ENCODE peak calls at places on chromosomes 11 and 22, in five cellular contexts. Z, D, R, M and X are unnamed samples.

GRCh38 chr11:70026012-70026411 is 52.1 kb upstream of the ANO1 start:
- DNase-seq in Z (no peak), D (no peak), R (no peak), M (no peak), X (no peak)

GRCh38 chr11:94558468-94558867 is 8.7 kb upstream of the PIWIL4 start:
- DNase-seq in Z (no peak), D (no peak), R (no peak), M (no peak), X (no peak)

GRCh38 chr11:67583319-67584204 is at the start of gene GSTP1:
- DNase-seq in Z (peak), D (peak), R (peak), M (peak), X (peak)

GRCh38 chr11:7927635-7928034 is 3.4 kb downstream of the OR10A6 start:
- DNase-seq in Z (no peak), D (no peak), R (no peak), M (no peak), X (no peak)

GRCh38 chr11:6233984-6234313 is 487 bp downstream of the FHIP1B start:
- DNase-seq in Z (no peak), D (no peak), R (no peak), M (no peak), X (no peak)

GRCh38 chr11:35982061-35982460 is 38.2 kb downstream of the LDLRAD3 start:
- DNase-seq in Z (no peak), D (no peak), R (no peak), M (no peak), X (no peak)

GRCh38 chr11:93567406-93567819 is 24.2 kb upstream of the SMCO4 start:
- DNase-seq in Z (no peak), D (no peak), R (no peak), M (no peak), X (no peak)

GRCh38 chr11:78226684-78227680 is 38.3 kb downstream of the USP35 start:
- DNase-seq in Z (no peak), D (no peak), R (no peak), M (no peak), X (no peak)

GRCh38 chr11:120306519-120307242 is 18.4 kb upstream of the TLCD5 start:
- DNase-seq in Z (no peak), D (peak), R (peak), M (no peak), X (peak)

GRCh38 chr11:65793144-65793581 is 6.3 kb downstream of the OVOL1 start:
- DNase-seq in Z (no peak), D (no peak), R (no peak), M (no peak), X (no peak)

GRCh38 chr22:29143848-29144785 is 61.6 kb upstream of the EMID1 start:
- DNase-seq in Z (no peak), D (no peak), R (no peak), M (peak), X (no peak)

GRCh38 chr22:44361391-44362126 is 48.8 kb upstream of the SHISAL1 start:
- DNase-seq in Z (no peak), D (no peak), R (no peak), M (no peak), X (no peak)

GRCh38 chr11:134071766-134072403 is 3.0 kb downstream of the JAM3 start:
- DNase-seq in Z (no peak), D (no peak), R (peak), M (no peak), X (peak)

GRCh38 chr11:116439480-116439759 is 333.4 kb downstream of the BUD13 start:
- DNase-seq in Z (no peak), D (no peak), R (no peak), M (no peak), X (no peak)

GRCh38 chr11:86509579-86509978 is 134.9 kb downstream of the CCDC81 start:
- DNase-seq in Z (no peak), D (no peak), R (no peak), M (no peak), X (no peak)

GRCh38 chr11:86594746-86595145 is 77.7 kb downstream of the ME3 start:
- DNase-seq in Z (no peak), D (peak), R (no peak), M (no peak), X (no peak)

GRCh38 chr22:37079668-37080171 is 28.2 kb downstream of the KCTD17 start:
- DNase-seq in Z (no peak), D (no peak), R (peak), M (no peak), X (peak)

GRCh38 chr11:46588915-46589314 is 4.9 kb downstream of the AMBRA1 start:
- DNase-seq in Z (no peak), D (no peak), R (no peak), M (no peak), X (no peak)

GRCh38 chr22:32987081-32987631 is 71.0 kb downstream of the SYN3 start:
- DNase-seq in Z (peak), D (peak), R (no peak), M (peak), X (peak)

GRCh38 chr22:27580311-27580897 is 221.2 kb downstream of the MN1 start:
- DNase-seq in Z (no peak), D (no peak), R (no peak), M (no peak), X (no peak)

GRCh38 chr11:114076974-114077373 is 17.5 kb downstream of the ZBTB16 start:
- DNase-seq in Z (no peak), D (no peak), R (peak), M (no peak), X (no peak)

GRCh38 chr11:57340228-57340627 is 2.1 kb downstream of the P2RX3 start:
- DNase-seq in Z (no peak), D (peak), R (peak), M (no peak), X (peak)

GRCh38 chr11:102762414-102762813 is 18.0 kb downstream of the MMP10 start:
- DNase-seq in Z (no peak), D (no peak), R (peak), M (no peak), X (no peak)

GRCh38 chr11:91163619-91164451 is 941.0 kb upstream of the CHORDC1 start:
- DNase-seq in Z (no peak), D (no peak), R (peak), M (no peak), X (no peak)

GRCh38 chr22:27247691-27248434 is 553.7 kb downstream of the MN1 start:
- DNase-seq in Z (no peak), D (no peak), R (no peak), M (no peak), X (no peak)

GRCh38 chr22:23825246-23825905 is 13.4 kb downstream of the DERL3 start:
- DNase-seq in Z (no peak), D (no peak), R (no peak), M (no peak), X (peak)

GRCh38 chr22:36405671-36406070 is 17.9 kb upstream of the MYH9 start:
- DNase-seq in Z (no peak), D (no peak), R (peak), M (no peak), X (no peak)

GRCh38 chr22:38110863-38111852 is 674 bp upstream of the BAIAP2L2 start:
- DNase-seq in Z (no peak), D (peak), R (no peak), M (no peak), X (no peak)

DNA sequence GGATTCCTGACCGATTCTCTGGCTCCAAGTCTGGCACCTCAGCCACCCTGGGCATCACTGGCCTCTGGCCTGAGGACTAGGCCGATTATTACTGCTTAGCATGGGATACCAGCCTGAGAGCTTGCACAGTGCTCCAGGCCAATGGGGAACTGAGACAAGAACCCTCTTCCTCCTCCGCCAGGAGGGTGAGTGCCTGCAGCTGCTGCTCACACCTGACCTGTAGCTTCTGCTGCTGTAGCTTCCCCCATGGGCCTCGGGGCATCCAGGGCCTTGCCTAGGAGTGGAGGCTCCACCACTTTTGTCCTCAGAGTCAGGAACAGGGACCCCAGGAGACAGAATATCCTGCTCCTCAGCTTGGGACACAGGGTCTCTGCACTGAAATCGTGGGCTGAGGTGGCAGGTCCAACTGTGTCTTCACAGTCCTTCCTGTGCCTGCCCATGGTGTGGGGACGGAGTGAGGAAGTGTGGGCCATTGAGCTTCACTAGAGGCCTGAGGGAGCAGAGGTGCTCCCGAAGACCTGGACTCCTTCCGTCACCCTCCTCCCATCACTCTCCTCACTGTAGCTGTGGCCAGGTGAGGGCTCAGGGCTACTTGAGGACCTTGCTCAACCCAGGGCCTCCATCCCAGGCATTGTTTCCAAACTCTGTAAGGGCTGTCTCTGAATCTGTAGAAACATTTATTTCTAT is 103.8 kb downstream of the ZNF280B start:
- DNase-seq in Z (no peak), D (peak), R (no peak), M (no peak), X (no peak)
- H2BK12ac ChIP-seq in Z (no peak), D (no peak), R (no peak), M (no peak), X (peak)

DNA sequence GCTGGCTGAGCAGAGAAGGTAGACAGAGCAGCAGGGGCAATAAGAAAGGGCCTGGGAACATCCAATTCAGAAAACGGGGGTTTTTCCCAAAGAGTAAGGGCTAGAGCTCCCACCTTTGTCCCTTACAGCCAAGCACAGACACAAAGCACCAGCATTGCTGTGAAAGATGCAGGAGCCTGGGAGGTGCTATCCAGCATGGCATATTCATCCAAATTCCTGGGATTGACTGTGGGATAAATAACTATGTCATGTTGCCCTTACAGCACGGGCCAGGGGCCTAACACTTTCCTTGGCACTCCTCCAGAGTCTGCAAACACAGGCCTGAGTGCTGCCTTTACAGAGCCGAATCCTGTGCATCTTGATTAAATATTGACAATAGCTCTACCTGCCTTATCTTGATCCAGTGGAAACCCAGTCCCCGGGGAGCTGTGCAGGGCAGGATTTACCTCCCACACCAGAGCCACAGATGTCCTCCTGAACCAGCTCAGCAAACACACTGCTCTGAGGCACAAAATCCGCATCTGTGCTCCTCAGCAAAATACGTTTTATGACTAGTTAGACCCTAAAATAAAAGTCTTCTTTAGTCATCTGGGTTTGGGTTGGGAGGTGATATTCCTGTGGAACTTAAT is 36.3 kb downstream of the POU2AF3 start:
- DNase-seq in Z (no peak), D (no peak), R (no peak), M (no peak), X (no peak)
- H2AFZ ChIP-seq in Z (no peak), D (no peak), R (no peak), M (no peak), X (peak)

DNA sequence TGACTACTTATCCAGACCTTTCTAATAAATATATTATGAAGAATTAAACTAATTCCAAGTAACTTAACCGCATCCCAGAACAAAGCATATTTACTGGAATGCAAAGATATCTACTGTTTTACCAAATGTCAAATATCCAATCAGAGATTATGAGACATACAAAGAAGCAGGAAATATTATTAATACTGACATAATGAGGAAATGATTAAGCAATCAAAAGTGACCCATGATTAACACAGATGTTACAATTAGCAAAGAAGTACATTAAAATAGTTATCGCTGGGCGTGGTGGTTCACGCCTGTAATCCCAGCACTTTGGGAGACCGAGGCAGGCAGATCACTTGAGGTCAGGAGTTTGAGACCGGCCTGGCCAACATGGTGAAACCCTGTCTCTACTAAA is 105.2 kb downstream of the WNT7B start:
- DNase-seq in Z (no peak), D (no peak), R (no peak), M (no peak), X (no peak)
- H2AK5ac ChIP-seq in Z (no peak), D (no peak), R (no peak), M (no peak), X (no peak)

DNA sequence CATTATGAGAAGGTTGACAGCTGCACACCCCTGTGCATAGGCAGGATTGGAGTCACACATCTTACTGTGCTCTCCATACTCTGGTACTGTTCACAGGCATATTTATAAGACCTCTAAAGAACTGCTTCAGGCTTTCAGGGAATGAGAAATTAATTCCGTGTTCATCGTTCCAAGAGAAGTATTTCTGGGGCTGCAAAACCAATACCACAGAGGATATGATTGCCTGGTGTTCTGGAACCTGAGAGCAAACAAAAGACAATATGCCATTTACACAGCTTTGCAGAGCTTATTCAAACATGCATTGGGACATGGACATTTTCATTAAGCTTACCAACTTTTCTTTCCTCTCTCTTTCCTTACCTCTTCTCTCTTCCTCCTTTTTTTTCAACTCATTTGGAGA is 388.7 kb downstream of the NTM start:
- DNase-seq in Z (no peak), D (no peak), R (no peak), M (no peak), X (no peak)
- H2BK12ac ChIP-seq in Z (no peak), D (no peak), R (no peak), M (no peak), X (no peak)

GRCh38 chr11:76205252-76206076 is 838 bp downstream of the WNT11 start:
- DNase-seq in Z (no peak), D (no peak), R (no peak), M (no peak), X (no peak)
- H2AFZ ChIP-seq in Z (peak), D (no peak), R (no peak), M (no peak), X (no peak)

GRCh38 chr11:2089536-2090165 is 49.5 kb downstream of the IGF2 start:
- DNase-seq in Z (peak), D (peak), R (peak), M (peak), X (no peak)
- H2AK5ac ChIP-seq in Z (peak), D (no peak), R (no peak), M (no peak), X (no peak)

GRCh38 chr11:109867784-109868183 is 225.4 kb upstream of the ZC3H12C start:
- DNase-seq in Z (no peak), D (no peak), R (no peak), M (no peak), X (no peak)

GRCh38 chr11:109870313-109870712 is 222.9 kb upstream of the ZC3H12C start:
- DNase-seq in Z (no peak), D (no peak), R (no peak), M (no peak), X (no peak)

GRCh38 chr11:109864834-109865557 is 228.2 kb upstream of the ZC3H12C start:
- DNase-seq in Z (no peak), D (no peak), R (peak), M (no peak), X (peak)

GRCh38 chr11:109865558-109866186 is 227.5 kb upstream of the ZC3H12C start:
- DNase-seq in Z (no peak), D (peak), R (no peak), M (no peak), X (no peak)

DNA sequence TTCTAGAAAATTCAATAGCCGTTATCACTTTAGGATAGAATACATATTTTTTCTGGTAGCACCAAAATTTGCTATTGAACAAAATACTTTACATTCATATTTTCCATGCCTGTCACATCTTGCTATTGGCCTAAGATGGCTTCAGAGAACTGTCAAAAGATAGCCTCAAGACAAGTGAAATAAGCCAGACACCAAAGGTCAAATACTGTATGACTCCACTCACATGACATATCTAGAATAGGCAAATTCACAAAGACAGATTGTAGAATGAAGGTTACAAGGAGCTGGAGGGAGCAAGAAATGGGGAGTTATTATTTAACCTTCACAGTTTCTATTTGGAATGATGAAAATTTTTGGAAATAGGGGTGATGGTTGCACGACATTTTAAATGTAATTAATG is 223.7 kb upstream of the ZC3H12C start:
- DNase-seq in Z (no peak), D (no peak), R (no peak), M (no peak), X (no peak)
- H2BK12ac ChIP-seq in Z (no peak), D (no peak), R (no peak), M (no peak), X (no peak)